ENCODE peak calls at places on chromosome 13, in four cellular contexts. D is gastrocnemius medialis, F is left ventricle myocardium inferior, T is PC-9. I is an unnamed sample.

GRCh38 chr13:46523972-46524737 is 28.8 kb upstream of the LRCH1 start:
- DNase-seq in D (no peak), F (no peak), T (no peak), I (no peak)

GRCh38 chr13:26502826-26503225 is 54.7 kb upstream of the WASF3 start:
- DNase-seq in D (peak; percentile 63), F (no peak), T (no peak), I (peak; percentile 43)

GRCh38 chr13:92989301-92989700 is 237.3 kb upstream of the GPC6 start:
- DNase-seq in D (no peak), F (no peak), T (no peak), I (no peak)

GRCh38 chr13:79485014-79485441 is 4.1 kb downstream of the NDFIP2 start:
- DNase-seq in D (peak; percentile 35), F (no peak), T (peak; percentile 68), I (no peak)

GRCh38 chr13:72728290-72728605 is 525 bp downstream of the BORA start:
- DNase-seq in D (no peak), F (no peak), T (no peak), I (no peak)

GRCh38 chr13:94382520-94382919 is 97.0 kb downstream of the DCT start:
- DNase-seq in D (no peak), F (no peak), T (no peak), I (no peak)

GRCh38 chr13:75639426-75639825 is 3.3 kb downstream of the LMO7 start:
- DNase-seq in D (no peak), F (no peak), T (no peak), I (no peak)

GRCh38 chr13:79398915-79399314 is 7.1 kb downstream of the RBM26 start:
- DNase-seq in D (no peak), F (no peak), T (no peak), I (no peak)

GRCh38 chr13:105363747-105364177 is 1171.7 kb downstream of the EFNB2 start:
- DNase-seq in D (no peak), F (no peak), T (no peak), I (no peak)

GRCh38 chr13:21688056-21688455 is 17.2 kb downstream of the FGF9 start:
- DNase-seq in D (no peak), F (no peak), T (no peak), I (no peak)

GRCh38 chr13:22915442-22916082 is 265.2 kb upstream of the SGCG start:
- DNase-seq in D (no peak), F (peak; percentile 38), T (no peak), I (peak; percentile 88)

GRCh38 chr13:19661126-19661525 is 27.7 kb downstream of the MPHOSPH8 start:
- DNase-seq in D (no peak), F (no peak), T (no peak), I (no peak)

GRCh38 chr13:26074706-26075105 is 22.9 kb upstream of the SHISA2 start:
- DNase-seq in D (no peak), F (no peak), T (peak; percentile 0), I (no peak)

GRCh38 chr13:105847532-105848295 is 687.7 kb downstream of the EFNB2 start:
- DNase-seq in D (no peak), F (no peak), T (no peak), I (no peak)

GRCh38 chr13:45222919-45223318 is 22.1 kb upstream of the KCTD4 start:
- DNase-seq in D (no peak), F (no peak), T (no peak), I (no peak)

GRCh38 chr13:46062190-46062589 is 9.6 kb upstream of the ZC3H13 start:
- DNase-seq in D (no peak), F (no peak), T (no peak), I (no peak)

GRCh38 chr13:24997367-24997967 is 98.5 kb upstream of the PABPC3 start:
- DNase-seq in D (no peak), F (no peak), T (no peak), I (no peak)

GRCh38 chr13:69970521-69970920 is 137.1 kb upstream of the ATXN8OS start:
- DNase-seq in D (no peak), F (no peak), T (no peak), I (peak; percentile 26)

GRCh38 chr13:45847554-45848224 is 3.9 kb downstream of the SIAH3 start:
- DNase-seq in D (no peak), F (peak; percentile 29), T (no peak), I (peak; percentile 35)

GRCh38 chr13:81480634-81481033 is 1139.7 kb upstream of the SPRY2 start:
- DNase-seq in D (no peak), F (no peak), T (no peak), I (no peak)

GRCh38 chr13:50594276-50594970 is 249.1 kb downstream of the DLEU7 start:
- DNase-seq in D (no peak), F (no peak), T (no peak), I (peak; percentile 51)

GRCh38 chr13:32733685-32734084 is 147.4 kb downstream of the PDS5B start:
- DNase-seq in D (no peak), F (no peak), T (no peak), I (no peak)

GRCh38 chr13:25882732-25883357 is 169.0 kb downstream of the SHISA2 start:
- DNase-seq in D (no peak), F (no peak), T (no peak), I (no peak)

GRCh38 chr13:59633290-59633689 is 530.4 kb downstream of the DIAPH3 start:
- DNase-seq in D (no peak), F (no peak), T (no peak), I (no peak)

GRCh38 chr13:98201178-98201577 is 24.1 kb upstream of the RNF113B start:
- DNase-seq in D (no peak), F (no peak), T (no peak), I (no peak)

GRCh38 chr13:98206946-98207345 is 29.9 kb upstream of the RNF113B start:
- DNase-seq in D (no peak), F (no peak), T (no peak), I (no peak)

GRCh38 chr13:98204546-98204945 is 27.5 kb upstream of the RNF113B start:
- DNase-seq in D (no peak), F (no peak), T (no peak), I (no peak)

GRCh38 chr13:98202026-98202425 is 25.0 kb upstream of the RNF113B start:
- DNase-seq in D (no peak), F (no peak), T (no peak), I (no peak)

DNA sequence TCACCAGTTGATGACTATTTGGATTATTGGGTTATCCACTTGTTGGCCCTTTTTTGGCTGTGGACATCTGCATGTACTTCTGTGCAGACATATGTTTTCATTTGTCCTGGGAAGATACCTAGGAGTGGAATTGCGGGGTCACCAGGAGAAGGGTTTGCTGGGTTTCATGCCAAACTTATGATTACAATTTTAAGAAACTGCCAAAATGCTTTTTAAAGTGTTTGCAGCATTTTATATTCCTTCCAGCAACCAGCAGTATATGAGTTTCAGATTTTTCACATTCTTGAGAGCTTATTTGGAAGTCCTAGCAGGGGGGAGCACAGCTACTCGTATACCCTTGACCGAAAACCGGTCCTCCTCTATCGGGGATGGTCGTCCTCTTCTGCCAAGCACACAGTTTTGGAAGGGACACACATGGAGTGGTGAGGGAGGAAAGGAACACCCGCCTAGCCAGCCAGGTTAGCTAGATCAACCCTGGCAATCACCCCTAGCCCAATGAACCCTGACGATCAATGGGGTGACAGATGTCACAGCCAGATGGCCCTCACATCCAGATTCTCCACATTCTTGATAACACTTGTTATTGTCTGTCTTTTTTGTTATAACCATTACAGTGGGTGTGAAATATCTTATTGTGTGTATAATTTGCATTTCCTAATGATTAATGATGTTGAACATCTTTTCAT is 26.7 kb upstream of the RNF113B start:
- DNase-seq in D (no peak), F (no peak), T (no peak), I (no peak)
- H3K4me1 ChIP-seq in D (peaks cover 6% of the 10 kb centered on the region), F (peaks cover 13% of the 10 kb centered on the region), T (no peaks in the 10 kb centered on the region), I (peaks cover 11% of the 10 kb centered on the region)

DNA sequence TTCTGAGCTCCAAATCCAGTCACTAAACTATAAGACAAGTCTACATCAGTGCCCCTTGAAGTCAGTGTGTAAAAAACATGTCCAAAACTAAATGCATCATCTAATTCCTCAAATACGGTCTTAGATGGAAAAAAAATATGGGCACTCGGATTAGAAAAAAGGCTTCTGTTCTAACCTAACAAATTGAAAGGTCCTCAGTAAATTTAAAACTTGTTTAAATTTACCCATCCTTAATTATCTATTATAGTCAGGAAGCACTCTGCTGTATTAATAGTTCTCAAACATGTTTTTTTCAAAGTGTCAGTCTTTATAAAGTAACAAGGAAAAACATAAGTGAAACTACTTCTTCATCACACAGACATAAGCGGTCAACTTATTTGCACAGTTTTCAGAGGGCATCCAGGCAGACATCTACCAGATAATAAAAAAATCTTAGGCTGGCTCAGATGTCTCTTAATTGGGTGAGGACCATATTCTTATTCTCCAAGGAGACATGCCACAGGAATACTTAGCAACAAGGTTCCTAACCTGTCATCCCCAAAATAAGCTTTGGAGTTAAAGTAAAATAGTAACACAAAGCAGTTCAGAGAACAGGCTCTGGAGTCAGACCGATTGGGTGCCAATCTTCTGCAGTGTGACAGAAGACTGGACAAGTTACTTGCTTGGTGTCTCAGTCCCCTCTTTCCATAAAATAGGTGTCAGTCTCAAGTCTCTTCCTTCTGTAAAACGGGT is 33.4 kb downstream of the ELF1 start:
- DNase-seq in D (no peak), F (no peak), T (no peak), I (no peak)
- H3K4me1 ChIP-seq in D (peaks cover 60% of the 10 kb centered on the region), F (peaks cover 80% of the 10 kb centered on the region), T (no peaks in the 10 kb centered on the region), I (no peaks in the 10 kb centered on the region)

GRCh38 chr13:96000069-96000468 is 53.1 kb downstream of the UGGT2 start:
- DNase-seq in D (no peak), F (no peak), T (no peak), I (no peak)

GRCh38 chr13:96003304-96003703 is 49.9 kb downstream of the UGGT2 start:
- DNase-seq in D (no peak), F (no peak), T (no peak), I (no peak)
- H3K4me1 ChIP-seq in D (no peaks in the 10 kb centered on the region), F (no peaks in the 10 kb centered on the region), T (no peaks in the 10 kb centered on the region), I (peaks cover 10% of the 10 kb centered on the region)

GRCh38 chr13:48401480-48401879 is 11.4 kb downstream of the LPAR6 start:
- DNase-seq in D (no peak), F (no peak), T (no peak), I (no peak)

GRCh38 chr13:48400090-48400694 is 12.7 kb downstream of the LPAR6 start:
- DNase-seq in D (no peak), F (no peak), T (no peak), I (no peak)

GRCh38 chr13:48402325-48402962 is 10.5 kb downstream of the LPAR6 start:
- DNase-seq in D (no peak), F (no peak), T (no peak), I (no peak)

GRCh38 chr13:48398450-48399095 is 14.3 kb downstream of the LPAR6 start:
- DNase-seq in D (no peak), F (no peak), T (no peak), I (no peak)

GRCh38 chr13:48400820-48401219 is 12.1 kb downstream of the LPAR6 start:
- DNase-seq in D (no peak), F (no peak), T (no peak), I (no peak)
- H3K4me1 ChIP-seq in D (peaks cover 14% of the 10 kb centered on the region), F (peaks cover 68% of the 10 kb centered on the region), T (peaks cover 15% of the 10 kb centered on the region), I (no peaks in the 10 kb centered on the region)

GRCh38 chr13:40566811-40567210 is 99.6 kb downstream of the FOXO1 start:
- DNase-seq in D (no peak), F (no peak), T (no peak), I (no peak)

GRCh38 chr13:40562975-40563349 is 103.5 kb downstream of the FOXO1 start:
- DNase-seq in D (no peak), F (no peak), T (no peak), I (no peak)

GRCh38 chr13:40565282-40566148 is 100.9 kb downstream of the FOXO1 start:
- DNase-seq in D (no peak), F (no peak), T (no peak), I (no peak)

GRCh38 chr13:40563350-40564125 is 102.9 kb downstream of the FOXO1 start:
- DNase-seq in D (peak; percentile 82), F (no peak), T (no peak), I (no peak)

GRCh38 chr13:40564342-40564997 is 102.0 kb downstream of the FOXO1 start:
- DNase-seq in D (no peak), F (no peak), T (no peak), I (no peak)
- H3K4me1 ChIP-seq in D (peaks cover 85% of the 10 kb centered on the region), F (peaks cover 93% of the 10 kb centered on the region), T (no peaks in the 10 kb centered on the region), I (peaks cover 3% of the 10 kb centered on the region)

I was measured in H9.